ENCODE peak calls at places on chromosomes 1 and 21, in five cellular contexts. One of them, this sample, is unnamed.

GRCh38 chr1:50983403-50983802 is 13.4 kb downstream of the CDKN2C start:
- DNase-seq in endothelial cell: no peak
- DNase-seq in left lung: no peak
- DNase-seq in ovary: no peak
- DNase-seq in thoracic aorta: no peak
- DNase-seq in this sample: no peak

GRCh38 chr1:160567858-160568682 is 11.2 kb downstream of the CD84 start:
- DNase-seq in endothelial cell: no peak
- DNase-seq in left lung: no peak
- DNase-seq in ovary: no peak
- DNase-seq in thoracic aorta: no peak
- DNase-seq in this sample: no peak

GRCh38 chr1:228392111-228392936 is 14.3 kb downstream of the TRIM11 start:
- DNase-seq in endothelial cell: no peak
- DNase-seq in left lung: peak; percentile 13
- DNase-seq in ovary: no peak
- DNase-seq in thoracic aorta: no peak
- DNase-seq in this sample: no peak

GRCh38 chr1:20440785-20441200 is 45.2 kb downstream of the CAMK2N1 start:
- DNase-seq in endothelial cell: peak; percentile 58
- DNase-seq in left lung: no peak
- DNase-seq in ovary: peak; percentile 30
- DNase-seq in thoracic aorta: no peak
- DNase-seq in this sample: no peak

GRCh38 chr1:60463786-60464185 is 390.2 kb upstream of the C1orf87 start:
- DNase-seq in endothelial cell: no peak
- DNase-seq in left lung: no peak
- DNase-seq in ovary: no peak
- DNase-seq in thoracic aorta: no peak
- DNase-seq in this sample: no peak

GRCh38 chr1:168766568-168766967 is 37.6 kb upstream of the DPT start:
- DNase-seq in endothelial cell: no peak
- DNase-seq in left lung: no peak
- DNase-seq in ovary: no peak
- DNase-seq in thoracic aorta: no peak
- DNase-seq in this sample: no peak

GRCh38 chr1:150479370-150479769 is 7.8 kb upstream of the TARS2 start:
- DNase-seq in endothelial cell: no peak
- DNase-seq in left lung: no peak
- DNase-seq in ovary: no peak
- DNase-seq in thoracic aorta: no peak
- DNase-seq in this sample: no peak

GRCh38 chr1:217190359-217190758 is 440.5 kb downstream of the GPATCH2 start:
- DNase-seq in endothelial cell: no peak
- DNase-seq in left lung: no peak
- DNase-seq in ovary: no peak
- DNase-seq in thoracic aorta: no peak
- DNase-seq in this sample: no peak

GRCh38 chr1:56939209-56939608 is 26.6 kb downstream of the C8B start:
- DNase-seq in endothelial cell: no peak
- DNase-seq in left lung: no peak
- DNase-seq in ovary: no peak
- DNase-seq in thoracic aorta: no peak
- DNase-seq in this sample: no peak

GRCh38 chr21:37445228-37445627 is 78.7 kb downstream of the DYRK1A start:
- DNase-seq in endothelial cell: no peak
- DNase-seq in left lung: no peak
- DNase-seq in ovary: no peak
- DNase-seq in thoracic aorta: no peak
- DNase-seq in this sample: peak; percentile 22

GRCh38 chr1:30263888-30264671 is 459.3 kb downstream of the MATN1 start:
- DNase-seq in endothelial cell: no peak
- DNase-seq in left lung: no peak
- DNase-seq in ovary: no peak
- DNase-seq in thoracic aorta: no peak
- DNase-seq in this sample: no peak

GRCh38 chr1:159992161-159992560 is 38.1 kb upstream of the SLAMF9 start:
- DNase-seq in endothelial cell: no peak
- DNase-seq in left lung: no peak
- DNase-seq in ovary: no peak
- DNase-seq in thoracic aorta: no peak
- DNase-seq in this sample: no peak

GRCh38 chr1:26531651-26532131 is 2.1 kb downstream of the RPS6KA1 start:
- DNase-seq in endothelial cell: no peak
- DNase-seq in left lung: peak; percentile 71
- DNase-seq in ovary: no peak
- DNase-seq in thoracic aorta: no peak
- DNase-seq in this sample: no peak

GRCh38 chr1:20411196-20411980 is 74.6 kb downstream of the CAMK2N1 start:
- DNase-seq in endothelial cell: no peak
- DNase-seq in left lung: peak; percentile 44
- DNase-seq in ovary: no peak
- DNase-seq in thoracic aorta: no peak
- DNase-seq in this sample: peak; percentile 48

GRCh38 chr21:42466700-42467612 is 29.1 kb downstream of the RSPH1 start:
- DNase-seq in endothelial cell: no peak
- DNase-seq in left lung: no peak
- DNase-seq in ovary: no peak
- DNase-seq in thoracic aorta: no peak
- DNase-seq in this sample: no peak

GRCh38 chr1:240998024-240998423 is 359.0 kb downstream of the RGS7 start:
- DNase-seq in endothelial cell: no peak
- DNase-seq in left lung: no peak
- DNase-seq in ovary: no peak
- DNase-seq in thoracic aorta: no peak
- DNase-seq in this sample: peak; percentile 5

GRCh38 chr1:2989976-2990375 is 31.3 kb upstream of the ACTRT2 start:
- DNase-seq in endothelial cell: no peak
- DNase-seq in left lung: peak; percentile 25
- DNase-seq in ovary: no peak
- DNase-seq in thoracic aorta: no peak
- DNase-seq in this sample: no peak

GRCh38 chr1:7389786-7390603 is 381.1 kb upstream of the VAMP3 start:
- DNase-seq in endothelial cell: no peak
- DNase-seq in left lung: no peak
- DNase-seq in ovary: no peak
- DNase-seq in thoracic aorta: no peak
- DNase-seq in this sample: no peak

GRCh38 chr1:42175314-42176054 is 10.9 kb upstream of the GUCA2A start:
- DNase-seq in endothelial cell: no peak
- DNase-seq in left lung: no peak
- DNase-seq in ovary: no peak
- DNase-seq in thoracic aorta: no peak
- DNase-seq in this sample: no peak

GRCh38 chr1:208510192-208510952 is 266.2 kb upstream of the PLXNA2 start:
- DNase-seq in endothelial cell: no peak
- DNase-seq in left lung: no peak
- DNase-seq in ovary: no peak
- DNase-seq in thoracic aorta: no peak
- DNase-seq in this sample: peak; percentile 23

GRCh38 chr1:109191377-109191776 is 22.3 kb upstream of the SARS1 start:
- DNase-seq in endothelial cell: no peak
- DNase-seq in left lung: no peak
- DNase-seq in ovary: no peak
- DNase-seq in thoracic aorta: no peak
- DNase-seq in this sample: no peak

GRCh38 chr21:44904141-44904923 is 16.4 kb downstream of the ITGB2 start:
- DNase-seq in endothelial cell: no peak
- DNase-seq in left lung: no peak
- DNase-seq in ovary: no peak
- DNase-seq in thoracic aorta: no peak
- DNase-seq in this sample: no peak

GRCh38 chr1:239155466-239155865 is 230.9 kb upstream of the CHRM3 start:
- DNase-seq in endothelial cell: no peak
- DNase-seq in left lung: no peak
- DNase-seq in ovary: no peak
- DNase-seq in thoracic aorta: no peak
- DNase-seq in this sample: no peak

GRCh38 chr1:150686275-150686674 is 10.7 kb downstream of the GOLPH3L start:
- DNase-seq in endothelial cell: no peak
- DNase-seq in left lung: no peak
- DNase-seq in ovary: no peak
- DNase-seq in thoracic aorta: no peak
- DNase-seq in this sample: no peak

GRCh38 chr1:31617917-31618746 is 643 bp downstream of the HCRTR1 start:
- DNase-seq in endothelial cell: peak; percentile 79
- DNase-seq in left lung: no peak
- DNase-seq in ovary: peak; percentile 55
- DNase-seq in thoracic aorta: no peak
- DNase-seq in this sample: no peak

GRCh38 chr1:17098440-17099317 is 20.6 kb downstream of the PADI2 start:
- DNase-seq in endothelial cell: no peak
- DNase-seq in left lung: no peak
- DNase-seq in ovary: peak; percentile 50
- DNase-seq in thoracic aorta: no peak
- DNase-seq in this sample: no peak

GRCh38 chr1:243980471-243980870 is 70.6 kb upstream of the ZBTB18 start:
- DNase-seq in endothelial cell: no peak
- DNase-seq in left lung: no peak
- DNase-seq in ovary: no peak
- DNase-seq in thoracic aorta: no peak
- DNase-seq in this sample: no peak

GRCh38 chr1:243984788-243985187 is 66.3 kb upstream of the ZBTB18 start:
- DNase-seq in endothelial cell: no peak
- DNase-seq in left lung: no peak
- DNase-seq in ovary: no peak
- DNase-seq in thoracic aorta: no peak
- DNase-seq in this sample: no peak

GRCh38 chr1:243979396-243979795 is 71.7 kb upstream of the ZBTB18 start:
- DNase-seq in endothelial cell: no peak
- DNase-seq in left lung: no peak
- DNase-seq in ovary: no peak
- DNase-seq in thoracic aorta: no peak
- DNase-seq in this sample: no peak

GRCh38 chr1:243980071-243980470 is 71.0 kb upstream of the ZBTB18 start:
- DNase-seq in endothelial cell: no peak
- DNase-seq in left lung: no peak
- DNase-seq in ovary: no peak
- DNase-seq in thoracic aorta: no peak
- DNase-seq in this sample: no peak

DNA sequence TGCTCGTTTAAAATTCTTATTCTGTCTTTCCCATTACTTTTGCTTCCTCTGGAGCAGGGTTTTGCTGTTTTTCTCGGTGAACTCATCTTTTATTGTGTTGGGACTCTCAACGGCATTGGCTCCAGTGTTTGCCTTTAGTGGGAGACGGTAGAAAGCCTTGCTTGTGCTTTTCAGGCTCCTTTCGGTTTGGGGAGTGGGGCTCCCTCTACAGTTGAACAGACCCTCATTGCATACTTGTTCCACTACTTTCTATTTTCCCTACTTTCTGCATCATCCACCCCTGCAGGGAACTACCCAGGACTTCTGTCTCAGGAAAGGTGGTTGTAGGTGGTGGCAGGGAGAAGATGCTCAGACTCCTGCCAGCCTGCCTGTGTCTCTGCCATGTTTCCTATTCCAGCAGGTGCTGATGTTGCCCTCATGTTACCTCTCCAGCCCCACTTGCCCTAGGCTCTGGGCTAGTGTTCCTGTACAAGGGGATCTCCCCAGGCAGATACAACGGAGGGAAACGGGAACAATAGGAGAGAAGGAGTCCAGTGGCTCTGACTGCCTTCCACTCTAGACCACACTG is 68.5 kb upstream of the ZBTB18 start:
- DNase-seq in endothelial cell: peak; percentile 16
- DNase-seq in left lung: no peak
- DNase-seq in ovary: no peak
- DNase-seq in thoracic aorta: no peak
- DNase-seq in this sample: no peak
- TF ChIP-seq CTCF in endothelial cell: no peak
- TF ChIP-seq CTCF in left lung: no peak
- TF ChIP-seq CTCF in ovary: no peak
- TF ChIP-seq CTCF in thoracic aorta: no peak
- TF ChIP-seq CTCF in this sample: no peak

DNA sequence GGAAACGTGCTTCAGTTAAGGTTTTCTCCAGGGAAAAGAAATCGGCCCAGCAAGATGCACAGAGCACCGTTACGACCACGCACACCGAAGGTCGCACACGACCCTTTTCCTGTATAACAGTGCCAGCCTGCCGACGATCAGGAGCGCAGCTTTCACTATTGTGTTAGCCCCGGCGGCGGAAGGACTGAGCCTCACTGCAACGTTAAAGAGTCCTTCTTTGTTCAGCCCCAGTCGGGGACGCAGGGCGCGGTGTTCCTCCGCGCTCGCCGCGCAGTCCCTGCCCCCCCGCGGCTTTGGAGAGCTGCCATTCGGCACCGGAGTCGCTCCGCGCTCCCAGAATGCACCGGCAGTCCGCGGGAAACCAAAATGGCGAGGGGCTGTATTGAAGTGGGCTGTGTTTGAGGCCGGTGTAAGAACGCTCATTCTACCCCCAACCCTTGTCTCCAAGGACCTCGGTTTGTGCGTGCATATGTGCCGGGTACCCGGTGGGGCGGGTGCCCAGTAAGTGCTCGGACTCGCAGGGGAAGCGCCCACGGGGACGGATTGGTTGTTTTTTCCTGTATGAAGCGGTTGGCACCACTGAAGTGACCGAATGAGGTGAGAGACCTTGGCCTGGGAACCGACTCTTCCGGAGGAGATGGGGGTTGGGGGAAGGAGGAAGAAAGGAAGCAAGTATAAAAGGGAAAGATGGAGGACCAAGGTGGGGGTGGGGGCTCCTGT is at the start of gene MTF2:
- DNase-seq in endothelial cell: peak; percentile 98
- DNase-seq in left lung: peak; percentile 95
- DNase-seq in ovary: peak; percentile 99
- DNase-seq in thoracic aorta: peak; percentile 60
- DNase-seq in this sample: peak; percentile 98
- TF ChIP-seq CTCF in endothelial cell: no peak
- TF ChIP-seq CTCF in left lung: no peak
- TF ChIP-seq CTCF in ovary: peak; percentile 18
- TF ChIP-seq CTCF in thoracic aorta: no peak
- TF ChIP-seq CTCF in this sample: no peak

DNA sequence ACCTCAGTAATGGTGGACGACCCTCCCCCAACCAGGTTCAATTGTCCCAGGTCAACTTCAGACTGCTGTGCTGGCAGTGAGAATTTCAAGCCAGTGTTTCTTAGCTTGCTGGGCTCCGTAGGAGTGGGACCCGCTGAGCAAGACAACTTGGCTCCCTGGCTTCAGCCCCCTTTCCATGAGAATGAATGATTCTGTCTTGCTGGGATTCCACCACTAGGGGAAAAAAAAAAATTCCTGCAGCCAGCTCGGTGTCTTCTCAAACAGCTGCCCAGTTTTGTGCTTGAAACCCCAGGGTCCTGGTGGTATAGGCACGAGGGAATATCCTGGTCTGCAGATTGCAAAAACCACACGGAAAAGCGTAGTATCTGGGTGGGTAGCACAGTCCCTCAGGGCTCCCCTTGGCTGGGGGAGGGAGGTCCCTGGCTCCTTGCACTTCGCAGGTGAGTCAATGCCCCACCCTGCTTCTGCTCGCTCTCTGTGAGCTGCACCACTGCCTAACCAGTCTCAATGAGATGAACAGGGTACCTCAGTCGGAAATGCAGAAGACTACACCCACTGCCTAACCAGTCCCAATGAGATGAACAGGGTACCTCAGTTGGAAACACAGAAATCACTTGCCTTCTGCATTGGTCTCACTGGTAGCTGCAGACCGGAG is 41.5 kb downstream of the GBP6 start:
- DNase-seq in endothelial cell: no peak
- DNase-seq in left lung: no peak
- DNase-seq in ovary: no peak
- DNase-seq in thoracic aorta: no peak
- DNase-seq in this sample: no peak
- TF ChIP-seq CTCF in endothelial cell: peak; percentile 23
- TF ChIP-seq CTCF in left lung: no peak
- TF ChIP-seq CTCF in ovary: no peak
- TF ChIP-seq CTCF in thoracic aorta: no peak
- TF ChIP-seq CTCF in this sample: no peak

GRCh38 chr21:31548688-31549087 is 110.8 kb upstream of the SOD1 start:
- DNase-seq in endothelial cell: no peak
- DNase-seq in left lung: no peak
- DNase-seq in ovary: no peak
- DNase-seq in thoracic aorta: no peak
- DNase-seq in this sample: no peak
- TF ChIP-seq CTCF in endothelial cell: no peak
- TF ChIP-seq CTCF in left lung: no peak
- TF ChIP-seq CTCF in ovary: no peak
- TF ChIP-seq CTCF in thoracic aorta: no peak
- TF ChIP-seq CTCF in this sample: no peak